ENCODE peak calls at places on chromosomes 12 and 14, in six cellular contexts. Q is IMR-90, D is neuronal stem cell, B is mesenchymal stem cell, Z is H1, O is H9. H is an unnamed sample.

GRCh38 chr12:100955139-100955538 is 160.6 kb downstream of the ANO4 start:
- DNase-seq in Q (peak), D (no peak), B (peak), Z (no peak), O (peak), H (no peak)

GRCh38 chr14:38522724-38523123 is 266.8 kb upstream of the CLEC14A start:
- DNase-seq in Q (peak), D (no peak), B (peak), Z (no peak), O (no peak), H (no peak)

GRCh38 chr12:107783406-107784376 is 9.2 kb downstream of the ASCL4 start:
- DNase-seq in Q (no peak), D (no peak), B (no peak), Z (no peak), O (no peak), H (no peak)

GRCh38 chr12:40327506-40327905 is 102.7 kb downstream of the LRRK2 start:
- DNase-seq in Q (no peak), D (no peak), B (no peak), Z (no peak), O (no peak), H (no peak)

GRCh38 chr12:76284816-76285750 is 63.1 kb downstream of the BBS10 start:
- DNase-seq in Q (peak), D (no peak), B (peak), Z (no peak), O (peak), H (no peak)

GRCh38 chr12:119994892-119995658 is 6.0 kb downstream of the BICDL1 start:
- DNase-seq in Q (no peak), D (no peak), B (no peak), Z (no peak), O (no peak), H (no peak)

GRCh38 chr14:72715910-72716268 is 178.0 kb downstream of the DPF3 start:
- DNase-seq in Q (no peak), D (no peak), B (no peak), Z (no peak), O (no peak), H (no peak)

GRCh38 chr12:115351513-115352077 is 667.6 kb upstream of the TBX3 start:
- DNase-seq in Q (peak), D (no peak), B (no peak), Z (no peak), O (no peak), H (no peak)

GRCh38 chr12:52332381-52332780 is 11.2 kb upstream of the KRT83 start:
- DNase-seq in Q (no peak), D (no peak), B (no peak), Z (no peak), O (no peak), H (no peak)

GRCh38 chr14:76772300-76773187 is 11.3 kb downstream of the VASH1 start:
- DNase-seq in Q (peak), D (no peak), B (peak), Z (peak), O (peak), H (no peak)

GRCh38 chr14:53152627-53152908 is 555 bp downstream of the DDHD1 start:
- DNase-seq in Q (no peak), D (no peak), B (peak), Z (no peak), O (no peak), H (no peak)

GRCh38 chr14:31429791-31430190 is 9.4 kb upstream of the HEATR5A start:
- DNase-seq in Q (no peak), D (no peak), B (no peak), Z (no peak), O (no peak), H (no peak)

GRCh38 chr14:69427596-69427995 is 29.1 kb downstream of the SLC39A9 start:
- DNase-seq in Q (no peak), D (no peak), B (no peak), Z (no peak), O (no peak), H (peak)

GRCh38 chr14:93207468-93208308 is 632 bp downstream of the UBR7 start:
- DNase-seq in Q (peak), D (peak), B (peak), Z (peak), O (no peak), H (peak)

GRCh38 chr14:102330806-102331205 is 11.3 kb downstream of the ZNF839 start:
- DNase-seq in Q (no peak), D (no peak), B (no peak), Z (no peak), O (no peak), H (no peak)

GRCh38 chr12:25723921-25724491 is 170.9 kb upstream of the LMNTD1 start:
- DNase-seq in Q (no peak), D (no peak), B (no peak), Z (no peak), O (no peak), H (peak)

GRCh38 chr14:26200675-26201074 is 397.2 kb downstream of the NOVA1 start:
- DNase-seq in Q (peak), D (no peak), B (peak), Z (no peak), O (no peak), H (no peak)

GRCh38 chr14:101499080-101499479 is 62.2 kb upstream of the DIO3 start:
- DNase-seq in Q (no peak), D (no peak), B (no peak), Z (no peak), O (peak), H (no peak)

GRCh38 chr12:122099856-122100255 is 21.3 kb downstream of the MLXIP start:
- DNase-seq in Q (no peak), D (no peak), B (no peak), Z (no peak), O (no peak), H (no peak)

GRCh38 chr14:29168149-29168548 is 401.6 kb downstream of the FOXG1 start:
- DNase-seq in Q (no peak), D (no peak), B (no peak), Z (no peak), O (peak), H (no peak)

GRCh38 chr14:54197369-54197768 is 199.4 kb upstream of the CDKN3 start:
- DNase-seq in Q (no peak), D (no peak), B (no peak), Z (no peak), O (no peak), H (no peak)

GRCh38 chr12:82414926-82415325 is 56.6 kb downstream of the METTL25 start:
- DNase-seq in Q (no peak), D (no peak), B (no peak), Z (no peak), O (no peak), H (no peak)

GRCh38 chr14:21557084-21557901 is 22.6 kb downstream of the OR10G3 start:
- DNase-seq in Q (peak), D (peak), B (peak), Z (peak), O (peak), H (peak)

GRCh38 chr14:61444215-61444768 is 122.9 kb downstream of the PRKCH start:
- DNase-seq in Q (no peak), D (no peak), B (no peak), Z (no peak), O (no peak), H (no peak)

GRCh38 chr12:32125455-32126084 is 18.9 kb downstream of the BICD1 start:
- DNase-seq in Q (peak), D (no peak), B (peak), Z (no peak), O (no peak), H (no peak)

GRCh38 chr12:52679875-52680274 is 332 bp downstream of the KRT1 start:
- DNase-seq in Q (no peak), D (no peak), B (no peak), Z (no peak), O (no peak), H (no peak)

GRCh38 chr12:9673404-9674225 is 4.1 kb downstream of the CLEC2D start:
- DNase-seq in Q (peak), D (no peak), B (peak), Z (no peak), O (peak), H (peak)

GRCh38 chr12:1552171-1552570 is 42.2 kb downstream of the FBXL14 start:
- DNase-seq in Q (no peak), D (no peak), B (no peak), Z (no peak), O (no peak), H (peak)

GRCh38 chr14:61609143-61609851 is 86.0 kb upstream of the HIF1A start:
- DNase-seq in Q (peak), D (no peak), B (peak), Z (no peak), O (peak), H (peak)

GRCh38 chr12:42763682-42764081 is 174.1 kb upstream of the PRICKLE1 start:
- DNase-seq in Q (no peak), D (no peak), B (no peak), Z (no peak), O (no peak), H (no peak)

GRCh38 chr14:68978550-68978911 is 571 bp downstream of the ACTN1 start:
- DNase-seq in Q (no peak), D (peak), B (peak), Z (peak), O (peak), H (peak)

GRCh38 chr14:101465795-101466448 is 95.4 kb upstream of the DIO3 start:
- DNase-seq in Q (no peak), D (no peak), B (no peak), Z (no peak), O (peak), H (no peak)

GRCh38 chr14:31969371-31969770 is 107.7 kb upstream of the ARHGAP5 start:
- DNase-seq in Q (no peak), D (no peak), B (peak), Z (no peak), O (no peak), H (peak)

GRCh38 chr12:3795096-3795799 is 42.3 kb upstream of the CRACR2A start:
- DNase-seq in Q (no peak), D (no peak), B (no peak), Z (no peak), O (no peak), H (no peak)

GRCh38 chr14:81211844-81212243 is 8.9 kb downstream of the GTF2A1 start:
- DNase-seq in Q (peak), D (no peak), B (peak), Z (no peak), O (no peak), H (no peak)

GRCh38 chr12:108129017-108129812 is at the start of gene WSCD2:
- DNase-seq in Q (no peak), D (peak), B (peak), Z (peak), O (peak), H (no peak)

GRCh38 chr14:62162998-62163589 is 400.9 kb downstream of the SNAPC1 start:
- DNase-seq in Q (peak), D (peak), B (peak), Z (no peak), O (peak), H (peak)

GRCh38 chr14:79585845-79586244 is 625.5 kb downstream of the DIO2 start:
- DNase-seq in Q (peak), D (no peak), B (no peak), Z (no peak), O (no peak), H (peak)

GRCh38 chr14:60250318-60251035 is 1.5 kb downstream of the PPM1A start:
- DNase-seq in Q (peak), D (peak), B (peak), Z (no peak), O (no peak), H (no peak)

GRCh38 chr12:106088246-106089200 is 50.2 kb downstream of the NUAK1 start:
- DNase-seq in Q (no peak), D (no peak), B (no peak), Z (no peak), O (no peak), H (no peak)
- H4K91ac ChIP-seq in Q (peak), D (no peak), B (no peak), Z (no peak), O (no peak), H (no peak)

GRCh38 chr14:85468815-85469214 is 61.1 kb upstream of the FLRT2 start:
- DNase-seq in Q (no peak), D (no peak), B (no peak), Z (no peak), O (no peak), H (no peak)
- H4K91ac ChIP-seq in Q (no peak), D (no peak), B (no peak), Z (no peak), O (no peak), H (peak)

GRCh38 chr14:50974118-50974517 is 29.8 kb upstream of the PYGL start:
- DNase-seq in Q (no peak), D (no peak), B (no peak), Z (no peak), O (no peak), H (no peak)
- H4K91ac ChIP-seq in Q (no peak), D (no peak), B (peak), Z (no peak), O (no peak), H (no peak)

DNA sequence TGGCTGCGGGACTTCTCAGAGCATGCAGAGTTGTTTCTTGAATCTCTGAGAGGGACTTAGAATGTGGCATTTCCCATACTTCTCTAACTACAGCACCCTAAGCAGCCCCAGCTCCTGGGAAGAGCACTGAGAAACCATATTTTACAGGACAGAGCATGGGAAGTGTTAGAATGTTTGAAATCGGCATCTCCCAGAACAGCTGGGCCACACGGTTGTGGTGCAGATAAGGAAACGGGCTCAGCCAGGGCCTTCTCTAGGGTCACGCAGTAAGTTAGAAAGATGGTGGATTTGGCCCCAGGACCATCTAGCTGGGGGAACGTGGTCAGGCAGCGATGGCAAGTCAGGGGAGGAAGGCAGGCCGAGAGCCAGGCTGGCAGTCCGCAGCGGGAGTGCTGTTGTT is 10.5 kb upstream of the HHIPL1 start:
- DNase-seq in Q (no peak), D (no peak), B (no peak), Z (no peak), O (no peak), H (no peak)
- H4K91ac ChIP-seq in Q (no peak), D (no peak), B (no peak), Z (no peak), O (no peak), H (no peak)

GRCh38 chr14:58307597-58308316 is 9.4 kb downstream of the ARID4A start:
- DNase-seq in Q (no peak), D (no peak), B (no peak), Z (no peak), O (no peak), H (no peak)

GRCh38 chr14:58299665-58300202 is 1.4 kb downstream of the ARID4A start:
- DNase-seq in Q (no peak), D (no peak), B (peak), Z (no peak), O (no peak), H (no peak)

GRCh38 chr14:58301416-58301815 is 3.1 kb downstream of the ARID4A start:
- DNase-seq in Q (no peak), D (no peak), B (no peak), Z (no peak), O (no peak), H (no peak)

GRCh38 chr14:58305730-58306129 is 7.4 kb downstream of the ARID4A start:
- DNase-seq in Q (no peak), D (no peak), B (no peak), Z (no peak), O (no peak), H (no peak)
- H4K91ac ChIP-seq in Q (no peak), D (no peak), B (no peak), Z (no peak), O (no peak), H (no peak)

GRCh38 chr14:36856095-36856878 is 194.6 kb downstream of the PAX9 start:
- DNase-seq in Q (no peak), D (no peak), B (no peak), Z (no peak), O (no peak), H (no peak)

GRCh38 chr14:36857136-36857535 is 195.5 kb downstream of the PAX9 start:
- DNase-seq in Q (no peak), D (no peak), B (no peak), Z (no peak), O (no peak), H (no peak)

GRCh38 chr14:36852853-36853634 is 191.4 kb downstream of the PAX9 start:
- DNase-seq in Q (no peak), D (no peak), B (peak), Z (no peak), O (no peak), H (no peak)

GRCh38 chr14:36859119-36859518 is 197.5 kb downstream of the PAX9 start:
- DNase-seq in Q (no peak), D (no peak), B (no peak), Z (no peak), O (no peak), H (no peak)

DNA sequence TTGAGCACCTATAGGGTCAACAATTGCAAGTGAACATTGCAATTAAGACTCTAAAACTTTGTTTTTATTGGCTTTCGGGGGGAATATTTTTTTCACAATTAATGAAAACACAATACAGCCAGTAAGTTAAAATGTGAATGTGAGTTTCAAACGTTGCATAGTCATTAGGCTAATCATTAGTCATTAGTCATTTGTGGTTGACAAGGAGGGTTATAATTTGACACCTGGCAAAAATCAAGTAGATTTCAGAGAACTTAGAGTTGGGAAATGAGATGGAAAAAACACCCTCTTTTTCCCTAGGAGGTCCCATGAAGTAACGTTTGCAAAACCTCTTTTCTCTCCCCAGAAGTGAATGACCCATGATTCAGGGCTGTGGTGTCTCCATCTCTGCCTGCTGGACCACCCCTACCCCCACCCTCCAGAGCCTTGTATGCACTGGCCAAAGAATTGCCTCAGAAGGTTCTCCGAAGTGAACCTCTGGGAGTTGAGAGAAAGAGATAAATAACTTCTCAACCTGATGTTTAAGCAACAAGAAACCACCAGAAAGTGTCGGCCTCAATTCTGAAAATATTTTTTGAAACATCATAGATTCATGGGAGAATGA is 196.3 kb downstream of the PAX9 start:
- DNase-seq in Q (no peak), D (no peak), B (no peak), Z (no peak), O (no peak), H (no peak)
- H4K91ac ChIP-seq in Q (no peak), D (no peak), B (no peak), Z (no peak), O (no peak), H (no peak)

H was measured in trophoblast cell.